ENCODE peak calls at places on chromosome 1, in five cellular contexts. C is astrocyte of the spinal cord; F is stimulated activated CD4-positive, alpha-beta T cell treated with anti-CD3 and anti-CD28 coated beads, TNF-alpha, amount 100 ng/mL, for 4 hours; G is body of pancreas; S is ureter. I is an unnamed sample.
A peak's percentile ranks its signal among the peaks of the same experiment; 100 is the strongest.

GRCh38 chr1:16324456-16324890 is 27.8 kb downstream of the FBXO42 start:
- DNase-seq in C (peak; percentile 83), F (no peak), G (peak; percentile 18), S (no peak), I (no peak)

GRCh38 chr1:22556391-22557104 is 6.7 kb upstream of the EPHA8 start:
- DNase-seq in C (no peak), F (no peak), G (no peak), S (no peak), I (no peak)

GRCh38 chr1:228416217-228416971 is at the start of gene TRIM17:
- DNase-seq in C (peak; percentile 15), F (no peak), G (no peak), S (peak; percentile 69), I (no peak)

GRCh38 chr1:15337656-15338402 is 71.9 kb upstream of the EFHD2 start:
- DNase-seq in C (peak; percentile 90), F (no peak), G (no peak), S (no peak), I (no peak)

GRCh38 chr1:161199506-161200119 is 759 bp upstream of the ADAMTS4 start:
- DNase-seq in C (no peak), F (no peak), G (no peak), S (no peak), I (no peak)

GRCh38 chr1:156295391-156295947 is at the start of gene GLMP:
- DNase-seq in C (peak; percentile 65), F (no peak), G (peak; percentile 70), S (peak; percentile 63), I (peak; percentile 23)

GRCh38 chr1:152244576-152244975 is 20.6 kb upstream of the HRNR start:
- DNase-seq in C (no peak), F (no peak), G (no peak), S (no peak), I (no peak)

GRCh38 chr1:244710474-244711062 is 57.6 kb downstream of the DESI2 start:
- DNase-seq in C (no peak), F (no peak), G (no peak), S (no peak), I (no peak)

GRCh38 chr1:172288611-172289010 is 131.9 kb upstream of the C1orf105 start:
- DNase-seq in C (no peak), F (no peak), G (no peak), S (no peak), I (no peak)

GRCh38 chr1:30382496-30382895 is 340.9 kb downstream of the MATN1 start:
- DNase-seq in C (no peak), F (no peak), G (no peak), S (no peak), I (no peak)

GRCh38 chr1:175221548-175222175 is 29.1 kb upstream of the KIAA0040 start:
- DNase-seq in C (no peak), F (no peak), G (peak; percentile 47), S (no peak), I (no peak)

GRCh38 chr1:170663011-170663410 is 920 bp upstream of the PRRX1 start:
- DNase-seq in C (peak; percentile 63), F (no peak), G (no peak), S (no peak), I (no peak)